ENCODE peak calls at places on chromosomes 2 and 18, in eight cellular contexts. One of them, this sample, is unnamed.

GRCh38 chr18:62663731-62664336 is 51.5 kb upstream of the PHLPP1 start:
- DNase-seq in mammary epithelial cell: peak
- DNase-seq in EH: peak
- DNase-seq in NCI-H1105: no peak
- DNase-seq in C1 segment of cervical spinal cord: no peak
- DNase-seq in naive B cell: no peak
- DNase-seq in endothelial cell: no peak
- DNase-seq in NCI-H1417: no peak
- DNase-seq in this sample: peak

GRCh38 chr18:42339324-42339723 is 384.3 kb downstream of the PIK3C3 start:
- DNase-seq in endothelial cell: no peak
- DNase-seq in EH: no peak
- DNase-seq in NCI-H1105: no peak
- DNase-seq in mammary epithelial cell: no peak
- DNase-seq in NCI-H1417: no peak
- DNase-seq in naive B cell: no peak
- DNase-seq in C1 segment of cervical spinal cord: no peak
- DNase-seq in this sample: no peak

GRCh38 chr2:214810670-214811069 is 1.2 kb upstream of the BARD1 start:
- DNase-seq in naive B cell: no peak
- DNase-seq in NCI-H1417: peak
- DNase-seq in NCI-H1105: no peak
- DNase-seq in mammary epithelial cell: peak
- DNase-seq in EH: no peak
- DNase-seq in endothelial cell: no peak
- DNase-seq in C1 segment of cervical spinal cord: no peak
- DNase-seq in this sample: peak

GRCh38 chr2:191039616-191040015 is 25.6 kb upstream of the STAT1 start:
- DNase-seq in C1 segment of cervical spinal cord: no peak
- DNase-seq in EH: no peak
- DNase-seq in NCI-H1105: no peak
- DNase-seq in mammary epithelial cell: no peak
- DNase-seq in naive B cell: no peak
- DNase-seq in endothelial cell: no peak
- DNase-seq in NCI-H1417: no peak
- DNase-seq in this sample: peak

GRCh38 chr2:127700527-127701192 is 637 bp upstream of the SFT2D3 start:
- DNase-seq in NCI-H1105: no peak
- DNase-seq in EH: no peak
- DNase-seq in naive B cell: peak
- DNase-seq in endothelial cell: peak
- DNase-seq in C1 segment of cervical spinal cord: peak
- DNase-seq in NCI-H1417: peak
- DNase-seq in mammary epithelial cell: no peak
- DNase-seq in this sample: no peak

GRCh38 chr2:204010611-204011560 is 74.3 kb downstream of the ICOS start:
- DNase-seq in C1 segment of cervical spinal cord: no peak
- DNase-seq in naive B cell: no peak
- DNase-seq in EH: no peak
- DNase-seq in endothelial cell: no peak
- DNase-seq in NCI-H1105: no peak
- DNase-seq in mammary epithelial cell: peak
- DNase-seq in NCI-H1417: no peak
- DNase-seq in this sample: no peak

GRCh38 chr2:40955635-40956034 is 503.7 kb upstream of the SLC8A1 start:
- DNase-seq in NCI-H1417: peak
- DNase-seq in naive B cell: no peak
- DNase-seq in NCI-H1105: no peak
- DNase-seq in C1 segment of cervical spinal cord: no peak
- DNase-seq in mammary epithelial cell: no peak
- DNase-seq in EH: no peak
- DNase-seq in endothelial cell: no peak
- DNase-seq in this sample: peak

GRCh38 chr2:119265693-119266066 is 42.0 kb downstream of the STEAP3 start:
- DNase-seq in endothelial cell: no peak
- DNase-seq in NCI-H1417: no peak
- DNase-seq in EH: no peak
- DNase-seq in naive B cell: no peak
- DNase-seq in C1 segment of cervical spinal cord: no peak
- DNase-seq in mammary epithelial cell: no peak
- DNase-seq in NCI-H1105: no peak
- DNase-seq in this sample: no peak

GRCh38 chr2:20350105-20350712 is 435 bp downstream of the PUM2 start:
- DNase-seq in endothelial cell: peak
- DNase-seq in mammary epithelial cell: peak
- DNase-seq in NCI-H1105: peak
- DNase-seq in C1 segment of cervical spinal cord: no peak
- DNase-seq in naive B cell: peak
- DNase-seq in NCI-H1417: peak
- DNase-seq in EH: no peak
- DNase-seq in this sample: no peak

GRCh38 chr2:202521470-202521869 is 113.3 kb upstream of the FAM117B start:
- DNase-seq in EH: no peak
- DNase-seq in C1 segment of cervical spinal cord: no peak
- DNase-seq in NCI-H1105: no peak
- DNase-seq in mammary epithelial cell: no peak
- DNase-seq in NCI-H1417: no peak
- DNase-seq in endothelial cell: no peak
- DNase-seq in naive B cell: no peak
- DNase-seq in this sample: no peak

GRCh38 chr2:53820711-53821110 is 33.9 kb downstream of the ERLEC1 start:
- DNase-seq in EH: no peak
- DNase-seq in endothelial cell: no peak
- DNase-seq in NCI-H1417: no peak
- DNase-seq in mammary epithelial cell: peak
- DNase-seq in C1 segment of cervical spinal cord: no peak
- DNase-seq in NCI-H1105: no peak
- DNase-seq in naive B cell: no peak
- DNase-seq in this sample: no peak

GRCh38 chr2:10233131-10234012 is 69.3 kb upstream of the HPCAL1 start:
- DNase-seq in NCI-H1417: no peak
- DNase-seq in endothelial cell: no peak
- DNase-seq in NCI-H1105: no peak
- DNase-seq in C1 segment of cervical spinal cord: no peak
- DNase-seq in naive B cell: no peak
- DNase-seq in EH: no peak
- DNase-seq in mammary epithelial cell: no peak
- DNase-seq in this sample: no peak

GRCh38 chr18:28065793-28066186 is 111.1 kb downstream of the CDH2 start:
- DNase-seq in naive B cell: no peak
- DNase-seq in EH: no peak
- DNase-seq in NCI-H1105: no peak
- DNase-seq in mammary epithelial cell: no peak
- DNase-seq in C1 segment of cervical spinal cord: no peak
- DNase-seq in NCI-H1417: no peak
- DNase-seq in endothelial cell: no peak
- DNase-seq in this sample: no peak

GRCh38 chr2:176461098-176461497 is 191.9 kb downstream of the MTX2 start:
- DNase-seq in mammary epithelial cell: no peak
- DNase-seq in NCI-H1105: no peak
- DNase-seq in C1 segment of cervical spinal cord: no peak
- DNase-seq in NCI-H1417: no peak
- DNase-seq in naive B cell: no peak
- DNase-seq in EH: peak
- DNase-seq in endothelial cell: no peak
- DNase-seq in this sample: no peak

GRCh38 chr2:234999740-235000425 is 48.1 kb downstream of the SH3BP4 start:
- DNase-seq in mammary epithelial cell: no peak
- DNase-seq in endothelial cell: no peak
- DNase-seq in naive B cell: no peak
- DNase-seq in NCI-H1105: no peak
- DNase-seq in NCI-H1417: no peak
- DNase-seq in C1 segment of cervical spinal cord: no peak
- DNase-seq in EH: no peak
- DNase-seq in this sample: no peak

GRCh38 chr2:200179201-200179600 is 127.3 kb upstream of the SPATS2L start:
- DNase-seq in endothelial cell: no peak
- DNase-seq in EH: no peak
- DNase-seq in mammary epithelial cell: no peak
- DNase-seq in NCI-H1105: no peak
- DNase-seq in C1 segment of cervical spinal cord: no peak
- DNase-seq in NCI-H1417: no peak
- DNase-seq in naive B cell: no peak
- DNase-seq in this sample: no peak

GRCh38 chr18:56257215-56257614 is 381.2 kb downstream of the TXNL1 start:
- DNase-seq in endothelial cell: no peak
- DNase-seq in naive B cell: no peak
- DNase-seq in EH: peak
- DNase-seq in NCI-H1417: no peak
- DNase-seq in C1 segment of cervical spinal cord: no peak
- DNase-seq in NCI-H1105: no peak
- DNase-seq in mammary epithelial cell: peak
- DNase-seq in this sample: peak

GRCh38 chr2:72325592-72326422 is 178.1 kb upstream of the CYP26B1 start:
- DNase-seq in endothelial cell: peak
- DNase-seq in NCI-H1417: no peak
- DNase-seq in mammary epithelial cell: no peak
- DNase-seq in EH: peak
- DNase-seq in NCI-H1105: no peak
- DNase-seq in naive B cell: no peak
- DNase-seq in C1 segment of cervical spinal cord: no peak
- DNase-seq in this sample: peak

GRCh38 chr2:73032702-73033097 is 38.8 kb downstream of the SFXN5 start:
- DNase-seq in naive B cell: no peak
- DNase-seq in C1 segment of cervical spinal cord: no peak
- DNase-seq in EH: no peak
- DNase-seq in NCI-H1417: no peak
- DNase-seq in mammary epithelial cell: no peak
- DNase-seq in endothelial cell: no peak
- DNase-seq in NCI-H1105: no peak
- DNase-seq in this sample: no peak

GRCh38 chr18:75478996-75479870 is 51.7 kb upstream of the SMIM21 start:
- DNase-seq in mammary epithelial cell: peak
- DNase-seq in C1 segment of cervical spinal cord: no peak
- DNase-seq in NCI-H1417: peak
- DNase-seq in EH: peak
- DNase-seq in endothelial cell: no peak
- DNase-seq in naive B cell: peak
- DNase-seq in NCI-H1105: peak
- DNase-seq in this sample: peak

GRCh38 chr18:76657428-76657827 is 162.4 kb upstream of the ZNF516 start:
- DNase-seq in naive B cell: no peak
- DNase-seq in mammary epithelial cell: no peak
- DNase-seq in endothelial cell: no peak
- DNase-seq in NCI-H1105: no peak
- DNase-seq in C1 segment of cervical spinal cord: no peak
- DNase-seq in NCI-H1417: no peak
- DNase-seq in EH: peak
- DNase-seq in this sample: peak

GRCh38 chr18:43758734-43759133 is 481.4 kb upstream of the SYT4 start:
- DNase-seq in C1 segment of cervical spinal cord: no peak
- DNase-seq in naive B cell: no peak
- DNase-seq in endothelial cell: no peak
- DNase-seq in NCI-H1417: no peak
- DNase-seq in NCI-H1105: no peak
- DNase-seq in mammary epithelial cell: no peak
- DNase-seq in EH: no peak
- DNase-seq in this sample: no peak

GRCh38 chr2:33272001-33272400 is 204.4 kb upstream of the RASGRP3 start:
- DNase-seq in naive B cell: peak
- DNase-seq in endothelial cell: no peak
- DNase-seq in mammary epithelial cell: no peak
- DNase-seq in NCI-H1417: no peak
- DNase-seq in NCI-H1105: no peak
- DNase-seq in EH: peak
- DNase-seq in C1 segment of cervical spinal cord: no peak
- DNase-seq in this sample: peak

GRCh38 chr2:42974697-42975357 is 182.4 kb upstream of the HAAO start:
- DNase-seq in EH: peak
- DNase-seq in NCI-H1417: no peak
- DNase-seq in C1 segment of cervical spinal cord: peak
- DNase-seq in NCI-H1105: no peak
- DNase-seq in endothelial cell: peak
- DNase-seq in naive B cell: peak
- DNase-seq in mammary epithelial cell: no peak
- DNase-seq in this sample: peak

GRCh38 chr2:136994793-136995192 is 229.4 kb downstream of the THSD7B start:
- DNase-seq in NCI-H1105: no peak
- DNase-seq in naive B cell: no peak
- DNase-seq in NCI-H1417: no peak
- DNase-seq in endothelial cell: no peak
- DNase-seq in EH: no peak
- DNase-seq in C1 segment of cervical spinal cord: no peak
- DNase-seq in mammary epithelial cell: no peak
- DNase-seq in this sample: no peak

This sample was measured in amniotic epithelial cell.